ENCODE peak calls at places on chromosomes 16 and 17, in six cellular contexts. One of them, this sample, is unnamed. For H3K27me3, the result is how much of the 10 kb centered on the place peaks cover.

GRCh38 chr17:57284984-57285646 is 28.8 kb downstream of the MSI2 start:
- DNase-seq in esophagus squamous epithelium: no peak
- DNase-seq in foreskin keratinocyte: no peak
- DNase-seq in heart left ventricle: no peak
- DNase-seq in GM12878: peak
- DNase-seq in left ventricle myocardium inferior: no peak
- DNase-seq in this sample: no peak

GRCh38 chr17:77772461-77772897 is 186.0 kb upstream of the TNRC6C start:
- DNase-seq in GM12878: no peak
- DNase-seq in foreskin keratinocyte: no peak
- DNase-seq in left ventricle myocardium inferior: peak
- DNase-seq in heart left ventricle: peak
- DNase-seq in esophagus squamous epithelium: no peak
- DNase-seq in this sample: peak

GRCh38 chr16:31386157-31386984 is 6.8 kb upstream of the ITGAD start:
- DNase-seq in heart left ventricle: no peak
- DNase-seq in esophagus squamous epithelium: no peak
- DNase-seq in foreskin keratinocyte: peak
- DNase-seq in left ventricle myocardium inferior: no peak
- DNase-seq in GM12878: no peak
- DNase-seq in this sample: no peak

GRCh38 chr17:33164556-33164881 is 128.6 kb downstream of the ASIC2 start:
- DNase-seq in foreskin keratinocyte: no peak
- DNase-seq in esophagus squamous epithelium: no peak
- DNase-seq in GM12878: no peak
- DNase-seq in left ventricle myocardium inferior: no peak
- DNase-seq in heart left ventricle: no peak
- DNase-seq in this sample: no peak

GRCh38 chr17:80979547-80980378 is 11.9 kb upstream of the CHMP6 start:
- DNase-seq in esophagus squamous epithelium: no peak
- DNase-seq in foreskin keratinocyte: no peak
- DNase-seq in heart left ventricle: no peak
- DNase-seq in left ventricle myocardium inferior: no peak
- DNase-seq in GM12878: no peak
- DNase-seq in this sample: no peak

GRCh38 chr17:17724307-17724921 is 43.2 kb downstream of the RAI1 start:
- DNase-seq in heart left ventricle: peak
- DNase-seq in GM12878: no peak
- DNase-seq in foreskin keratinocyte: no peak
- DNase-seq in left ventricle myocardium inferior: no peak
- DNase-seq in esophagus squamous epithelium: no peak
- DNase-seq in this sample: no peak

GRCh38 chr17:4944163-4944553 is 4.1 kb downstream of the RNF167 start:
- DNase-seq in foreskin keratinocyte: no peak
- DNase-seq in GM12878: no peak
- DNase-seq in left ventricle myocardium inferior: no peak
- DNase-seq in esophagus squamous epithelium: no peak
- DNase-seq in heart left ventricle: no peak
- DNase-seq in this sample: no peak

GRCh38 chr17:45123930-45124796 is 8.2 kb downstream of the PLCD3 start:
- DNase-seq in GM12878: no peak
- DNase-seq in foreskin keratinocyte: peak
- DNase-seq in esophagus squamous epithelium: no peak
- DNase-seq in heart left ventricle: peak
- DNase-seq in left ventricle myocardium inferior: no peak
- DNase-seq in this sample: peak

GRCh38 chr17:82022981-82023446 is at the start of gene LRRC45:
- DNase-seq in heart left ventricle: peak
- DNase-seq in foreskin keratinocyte: peak
- DNase-seq in esophagus squamous epithelium: peak
- DNase-seq in left ventricle myocardium inferior: peak
- DNase-seq in GM12878: peak
- DNase-seq in this sample: peak

GRCh38 chr17:2547176-2547575 is 35.5 kb upstream of the METTL16 start:
- DNase-seq in foreskin keratinocyte: peak
- DNase-seq in left ventricle myocardium inferior: no peak
- DNase-seq in heart left ventricle: no peak
- DNase-seq in esophagus squamous epithelium: no peak
- DNase-seq in GM12878: no peak
- DNase-seq in this sample: no peak

GRCh38 chr17:67055811-67056745 is 11.7 kb downstream of the CACNG1 start:
- DNase-seq in foreskin keratinocyte: no peak
- DNase-seq in left ventricle myocardium inferior: no peak
- DNase-seq in esophagus squamous epithelium: no peak
- DNase-seq in heart left ventricle: no peak
- DNase-seq in GM12878: no peak
- DNase-seq in this sample: no peak

GRCh38 chr16:86727131-86727530 is 148.8 kb downstream of the FOXL1 start:
- DNase-seq in foreskin keratinocyte: no peak
- DNase-seq in esophagus squamous epithelium: no peak
- DNase-seq in left ventricle myocardium inferior: no peak
- DNase-seq in heart left ventricle: no peak
- DNase-seq in GM12878: no peak
- DNase-seq in this sample: no peak

GRCh38 chr16:29743827-29744531 is 1.8 kb downstream of the C16orf54 start:
- DNase-seq in GM12878: no peak
- DNase-seq in esophagus squamous epithelium: no peak
- DNase-seq in left ventricle myocardium inferior: no peak
- DNase-seq in foreskin keratinocyte: no peak
- DNase-seq in heart left ventricle: no peak
- DNase-seq in this sample: no peak

GRCh38 chr17:5127910-5128309 is 12.1 kb downstream of the USP6 start:
- DNase-seq in esophagus squamous epithelium: no peak
- DNase-seq in GM12878: no peak
- DNase-seq in heart left ventricle: no peak
- DNase-seq in foreskin keratinocyte: no peak
- DNase-seq in left ventricle myocardium inferior: no peak
- DNase-seq in this sample: no peak

GRCh38 chr16:66275795-66276428 is 90.6 kb upstream of the CDH5 start:
- DNase-seq in GM12878: no peak
- DNase-seq in esophagus squamous epithelium: no peak
- DNase-seq in left ventricle myocardium inferior: no peak
- DNase-seq in heart left ventricle: no peak
- DNase-seq in foreskin keratinocyte: peak
- DNase-seq in this sample: peak

GRCh38 chr17:27797390-27798091 is 2.8 kb downstream of the NOS2 start:
- DNase-seq in foreskin keratinocyte: no peak
- DNase-seq in heart left ventricle: no peak
- DNase-seq in GM12878: no peak
- DNase-seq in esophagus squamous epithelium: no peak
- DNase-seq in left ventricle myocardium inferior: no peak
- DNase-seq in this sample: no peak

GRCh38 chr16:81500833-81501521 is 56.4 kb downstream of the CMIP start:
- DNase-seq in GM12878: no peak
- DNase-seq in foreskin keratinocyte: peak
- DNase-seq in heart left ventricle: no peak
- DNase-seq in left ventricle myocardium inferior: no peak
- DNase-seq in esophagus squamous epithelium: no peak
- DNase-seq in this sample: peak

GRCh38 chr17:54771409-54771808 is 129.2 kb upstream of the TOM1L1 start:
- DNase-seq in heart left ventricle: no peak
- DNase-seq in left ventricle myocardium inferior: no peak
- DNase-seq in esophagus squamous epithelium: no peak
- DNase-seq in GM12878: no peak
- DNase-seq in foreskin keratinocyte: no peak
- DNase-seq in this sample: no peak

GRCh38 chr16:24149102-24149501 is 107.0 kb upstream of the CACNG3 start:
- DNase-seq in left ventricle myocardium inferior: no peak
- DNase-seq in heart left ventricle: no peak
- DNase-seq in esophagus squamous epithelium: no peak
- DNase-seq in GM12878: peak
- DNase-seq in foreskin keratinocyte: no peak
- DNase-seq in this sample: no peak

GRCh38 chr17:60381958-60382357 is 10.0 kb downstream of the USP32 start:
- DNase-seq in esophagus squamous epithelium: no peak
- DNase-seq in left ventricle myocardium inferior: no peak
- DNase-seq in foreskin keratinocyte: no peak
- DNase-seq in heart left ventricle: no peak
- DNase-seq in GM12878: no peak
- DNase-seq in this sample: no peak

GRCh38 chr16:89575247-89576172 is at the start of gene CPNE7:
- DNase-seq in left ventricle myocardium inferior: no peak
- DNase-seq in heart left ventricle: no peak
- DNase-seq in esophagus squamous epithelium: no peak
- DNase-seq in GM12878: no peak
- DNase-seq in foreskin keratinocyte: no peak
- DNase-seq in this sample: no peak

GRCh38 chr16:31181102-31181830 is 1.3 kb downstream of the FUS start:
- DNase-seq in heart left ventricle: peak
- DNase-seq in foreskin keratinocyte: no peak
- DNase-seq in GM12878: no peak
- DNase-seq in esophagus squamous epithelium: no peak
- DNase-seq in left ventricle myocardium inferior: peak
- DNase-seq in this sample: peak

GRCh38 chr16:51394401-51394800 is 243.3 kb upstream of the SALL1 start:
- DNase-seq in foreskin keratinocyte: no peak
- DNase-seq in left ventricle myocardium inferior: no peak
- DNase-seq in esophagus squamous epithelium: no peak
- DNase-seq in heart left ventricle: no peak
- DNase-seq in GM12878: no peak
- DNase-seq in this sample: no peak

GRCh38 chr17:81707725-81708646 is 4.1 kb upstream of the SLC25A10 start:
- DNase-seq in esophagus squamous epithelium: no peak
- DNase-seq in foreskin keratinocyte: no peak
- DNase-seq in heart left ventricle: no peak
- DNase-seq in left ventricle myocardium inferior: no peak
- DNase-seq in GM12878: no peak
- DNase-seq in this sample: no peak

GRCh38 chr16:19438739-19439138 is 21.1 kb downstream of the TMC5 start:
- DNase-seq in left ventricle myocardium inferior: no peak
- DNase-seq in heart left ventricle: no peak
- DNase-seq in GM12878: no peak
- DNase-seq in foreskin keratinocyte: no peak
- DNase-seq in esophagus squamous epithelium: no peak
- DNase-seq in this sample: no peak

GRCh38 chr17:55343114-55343513 is 78.4 kb downstream of the HLF start:
- DNase-seq in left ventricle myocardium inferior: no peak
- DNase-seq in GM12878: no peak
- DNase-seq in esophagus squamous epithelium: no peak
- DNase-seq in foreskin keratinocyte: no peak
- DNase-seq in heart left ventricle: no peak
- DNase-seq in this sample: no peak

GRCh38 chr16:4313563-4314531 is 2.0 kb upstream of the GLIS2 start:
- DNase-seq in left ventricle myocardium inferior: no peak
- DNase-seq in esophagus squamous epithelium: no peak
- DNase-seq in GM12878: no peak
- DNase-seq in heart left ventricle: no peak
- DNase-seq in foreskin keratinocyte: no peak
- DNase-seq in this sample: no peak

GRCh38 chr17:63433746-63434591 is 12.1 kb downstream of the CYB561 start:
- DNase-seq in heart left ventricle: peak
- DNase-seq in GM12878: no peak
- DNase-seq in foreskin keratinocyte: peak
- DNase-seq in left ventricle myocardium inferior: peak
- DNase-seq in esophagus squamous epithelium: no peak
- DNase-seq in this sample: peak

GRCh38 chr16:49411121-49411970 is 37.7 kb downstream of the C16orf78 start:
- DNase-seq in foreskin keratinocyte: no peak
- DNase-seq in heart left ventricle: no peak
- DNase-seq in GM12878: no peak
- DNase-seq in left ventricle myocardium inferior: no peak
- DNase-seq in esophagus squamous epithelium: no peak
- DNase-seq in this sample: no peak

GRCh38 chr16:49410226-49410625 is 36.6 kb downstream of the C16orf78 start:
- DNase-seq in left ventricle myocardium inferior: no peak
- DNase-seq in foreskin keratinocyte: no peak
- DNase-seq in esophagus squamous epithelium: no peak
- DNase-seq in heart left ventricle: no peak
- DNase-seq in GM12878: no peak
- DNase-seq in this sample: no peak

GRCh38 chr16:49405123-49405522 is 31.5 kb downstream of the C16orf78 start:
- DNase-seq in GM12878: no peak
- DNase-seq in left ventricle myocardium inferior: no peak
- DNase-seq in foreskin keratinocyte: no peak
- DNase-seq in heart left ventricle: no peak
- DNase-seq in esophagus squamous epithelium: no peak
- DNase-seq in this sample: no peak

GRCh38 chr16:49409121-49409520 is 35.5 kb downstream of the C16orf78 start:
- DNase-seq in esophagus squamous epithelium: no peak
- DNase-seq in GM12878: no peak
- DNase-seq in foreskin keratinocyte: no peak
- DNase-seq in heart left ventricle: no peak
- DNase-seq in left ventricle myocardium inferior: no peak
- DNase-seq in this sample: no peak

DNA sequence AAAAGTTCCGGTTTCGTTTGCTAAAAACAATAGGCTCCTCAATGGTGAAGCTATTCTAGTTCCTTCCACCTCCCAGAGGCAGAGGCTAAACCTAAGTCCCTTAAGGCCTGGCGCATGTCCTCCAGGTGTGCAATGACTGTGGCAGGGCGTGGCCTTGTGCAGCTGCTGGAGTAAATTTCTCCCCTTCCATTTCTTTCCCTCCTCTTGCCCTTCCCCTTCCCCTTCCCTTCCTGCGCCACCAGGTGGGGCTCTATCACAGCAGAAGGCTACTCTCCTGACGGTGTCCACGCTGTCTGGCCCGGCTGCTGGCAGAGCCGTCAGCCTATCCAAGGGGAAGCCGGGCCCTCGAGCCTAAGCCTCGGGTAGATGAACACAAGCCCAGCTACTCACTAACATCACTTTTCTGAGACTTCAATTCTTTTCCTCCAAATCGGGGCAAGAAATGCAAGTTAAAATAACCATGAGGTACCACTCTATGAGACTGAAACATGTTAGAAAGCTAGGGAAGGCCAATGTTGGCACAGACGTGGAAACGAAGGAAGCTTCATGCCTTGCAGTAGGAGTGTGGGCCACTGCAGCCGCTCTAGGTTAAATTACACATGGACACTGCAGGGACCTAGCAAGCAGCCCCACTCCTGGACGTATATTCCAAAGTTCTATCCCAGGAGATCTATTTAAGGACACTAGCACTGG is 34.4 kb downstream of the C16orf78 start:
- DNase-seq in foreskin keratinocyte: peak
- DNase-seq in esophagus squamous epithelium: no peak
- DNase-seq in heart left ventricle: peak
- DNase-seq in left ventricle myocardium inferior: peak
- DNase-seq in GM12878: peak
- DNase-seq in this sample: peak
- H3K27me3 ChIP-seq in foreskin keratinocyte: under half
- H3K27me3 ChIP-seq in esophagus squamous epithelium: under half
- H3K27me3 ChIP-seq in heart left ventricle: under half
- H3K27me3 ChIP-seq in left ventricle myocardium inferior: under half
- H3K27me3 ChIP-seq in GM12878: under half
- H3K27me3 ChIP-seq in this sample: under half

GRCh38 chr16:55326261-55326802 is 2.3 kb downstream of the IRX6 start:
- DNase-seq in esophagus squamous epithelium: no peak
- DNase-seq in left ventricle myocardium inferior: no peak
- DNase-seq in GM12878: no peak
- DNase-seq in foreskin keratinocyte: no peak
- DNase-seq in heart left ventricle: no peak
- DNase-seq in this sample: no peak
- H3K27me3 ChIP-seq in esophagus squamous epithelium: half or more
- H3K27me3 ChIP-seq in left ventricle myocardium inferior: half or more
- H3K27me3 ChIP-seq in GM12878: under half
- H3K27me3 ChIP-seq in foreskin keratinocyte: under half
- H3K27me3 ChIP-seq in heart left ventricle: under half
- H3K27me3 ChIP-seq in this sample: under half

GRCh38 chr17:38673714-38674012 is 1.1 kb downstream of the EPOP start:
- DNase-seq in left ventricle myocardium inferior: peak
- DNase-seq in GM12878: no peak
- DNase-seq in esophagus squamous epithelium: no peak
- DNase-seq in heart left ventricle: no peak
- DNase-seq in foreskin keratinocyte: no peak
- DNase-seq in this sample: no peak
- H3K27me3 ChIP-seq in left ventricle myocardium inferior: half or more
- H3K27me3 ChIP-seq in GM12878: under half
- H3K27me3 ChIP-seq in esophagus squamous epithelium: half or more
- H3K27me3 ChIP-seq in heart left ventricle: half or more
- H3K27me3 ChIP-seq in foreskin keratinocyte: half or more
- H3K27me3 ChIP-seq in this sample: under half

GRCh38 chr16:84823926-84824325 is 4.1 kb downstream of the CRISPLD2 start:
- DNase-seq in GM12878: no peak
- DNase-seq in left ventricle myocardium inferior: no peak
- DNase-seq in heart left ventricle: no peak
- DNase-seq in esophagus squamous epithelium: no peak
- DNase-seq in foreskin keratinocyte: no peak
- DNase-seq in this sample: no peak
- H3K27me3 ChIP-seq in GM12878: under half
- H3K27me3 ChIP-seq in left ventricle myocardium inferior: under half
- H3K27me3 ChIP-seq in heart left ventricle: under half
- H3K27me3 ChIP-seq in esophagus squamous epithelium: half or more
- H3K27me3 ChIP-seq in foreskin keratinocyte: half or more
- H3K27me3 ChIP-seq in this sample: under half

This sample was measured in MG63.